ENCODE peak calls at places on chromosomes 7 and 10, in five cellular contexts. One of them, this sample, is unnamed.

GRCh38 chr7:16026253-16027020 is 340.0 kb upstream of the MEOX2 start:
- DNase-seq in kidney: no peak
- DNase-seq in AG08395: no peak
- DNase-seq in head of caudate nucleus: no peak
- DNase-seq in fibroblast of the aortic adventitia: peak
- DNase-seq in this sample: peak

GRCh38 chr10:90785782-90786181 is 72.1 kb downstream of the HTR7 start:
- DNase-seq in kidney: no peak
- DNase-seq in AG08395: no peak
- DNase-seq in head of caudate nucleus: no peak
- DNase-seq in fibroblast of the aortic adventitia: no peak
- DNase-seq in this sample: no peak

GRCh38 chr10:78852856-78853255 is 215.9 kb upstream of the ZMIZ1 start:
- DNase-seq in kidney: no peak
- DNase-seq in AG08395: no peak
- DNase-seq in head of caudate nucleus: no peak
- DNase-seq in fibroblast of the aortic adventitia: peak
- DNase-seq in this sample: peak

GRCh38 chr7:32206987-32207386 is 136.8 kb upstream of the PDE1C start:
- DNase-seq in kidney: no peak
- DNase-seq in AG08395: peak
- DNase-seq in head of caudate nucleus: no peak
- DNase-seq in fibroblast of the aortic adventitia: peak
- DNase-seq in this sample: peak

GRCh38 chr10:96395931-96396877 is 37.4 kb upstream of the OPALIN start:
- DNase-seq in kidney: no peak
- DNase-seq in AG08395: peak
- DNase-seq in head of caudate nucleus: peak
- DNase-seq in fibroblast of the aortic adventitia: peak
- DNase-seq in this sample: peak

GRCh38 chr10:21510218-21511070 is 15.0 kb downstream of the SKIDA1 start:
- DNase-seq in kidney: no peak
- DNase-seq in AG08395: no peak
- DNase-seq in head of caudate nucleus: peak
- DNase-seq in fibroblast of the aortic adventitia: no peak
- DNase-seq in this sample: peak

GRCh38 chr7:4682621-4683042 is 537 bp downstream of the FOXK1 start:
- DNase-seq in kidney: peak
- DNase-seq in AG08395: no peak
- DNase-seq in head of caudate nucleus: peak
- DNase-seq in fibroblast of the aortic adventitia: peak
- DNase-seq in this sample: peak

GRCh38 chr10:103852189-103852711 is 3.1 kb downstream of the SH3PXD2A start:
- DNase-seq in kidney: no peak
- DNase-seq in AG08395: peak
- DNase-seq in head of caudate nucleus: no peak
- DNase-seq in fibroblast of the aortic adventitia: peak
- DNase-seq in this sample: peak

GRCh38 chr7:98086231-98086855 is 20.3 kb upstream of the LMTK2 start:
- DNase-seq in kidney: no peak
- DNase-seq in AG08395: no peak
- DNase-seq in head of caudate nucleus: no peak
- DNase-seq in fibroblast of the aortic adventitia: no peak
- DNase-seq in this sample: no peak

GRCh38 chr7:141073173-141073640 is 657 bp upstream of the TMEM178B start:
- DNase-seq in kidney: peak
- DNase-seq in AG08395: peak
- DNase-seq in head of caudate nucleus: peak
- DNase-seq in fibroblast of the aortic adventitia: peak
- DNase-seq in this sample: peak

GRCh38 chr7:48899932-48900331 is 24.4 kb upstream of the CDC14C start:
- DNase-seq in kidney: no peak
- DNase-seq in AG08395: no peak
- DNase-seq in head of caudate nucleus: no peak
- DNase-seq in fibroblast of the aortic adventitia: no peak
- DNase-seq in this sample: peak

GRCh38 chr10:49290131-49290530 is 8.8 kb upstream of the C10orf71 start:
- DNase-seq in kidney: no peak
- DNase-seq in AG08395: no peak
- DNase-seq in head of caudate nucleus: no peak
- DNase-seq in fibroblast of the aortic adventitia: no peak
- DNase-seq in this sample: no peak

GRCh38 chr7:128919881-128920789 is 9.6 kb upstream of the KCP start:
- DNase-seq in kidney: no peak
- DNase-seq in AG08395: no peak
- DNase-seq in head of caudate nucleus: no peak
- DNase-seq in fibroblast of the aortic adventitia: no peak
- DNase-seq in this sample: peak

GRCh38 chr10:110416776-110417732 is 80.7 kb upstream of the DUSP5 start:
- DNase-seq in kidney: no peak
- DNase-seq in AG08395: no peak
- DNase-seq in head of caudate nucleus: no peak
- DNase-seq in fibroblast of the aortic adventitia: no peak
- DNase-seq in this sample: no peak

GRCh38 chr10:132078746-132079345 is 13.1 kb downstream of the JAKMIP3 start:
- DNase-seq in kidney: peak
- DNase-seq in AG08395: no peak
- DNase-seq in head of caudate nucleus: peak
- DNase-seq in fibroblast of the aortic adventitia: no peak
- DNase-seq in this sample: no peak

This sample was measured in astrocyte of the hippocampus.